ENCODE peak calls at places on chromosome 16, in six cellular contexts. Q is left ventricle myocardium inferior, W is ovary, N is IMR-90, H is stomach, E is esophagus squamous epithelium. B is an unnamed sample. For H3K4me1, the result is how much of the 10 kb centered on the place peaks cover.

GRCh38 chr16:86078121-86078600 is 179.2 kb downstream of the IRF8 start:
- DNase-seq in Q (no peak), W (no peak), N (no peak), H (no peak), E (no peak), B (no peak)

GRCh38 chr16:9941245-9941644 is 241.0 kb downstream of the GRIN2A start:
- DNase-seq in Q (no peak), W (no peak), N (no peak), H (no peak), E (no peak), B (no peak)

GRCh38 chr16:77273815-77274214 is 74.6 kb downstream of the SYCE1L start:
- DNase-seq in Q (no peak), W (no peak), N (no peak), H (no peak), E (no peak), B (no peak)

GRCh38 chr16:17404903-17405691 is 65.7 kb downstream of the XYLT1 start:
- DNase-seq in Q (peak), W (peak), N (peak), H (no peak), E (no peak), B (no peak)

GRCh38 chr16:9437115-9437514 is 345.7 kb downstream of the HAPSTR1 start:
- DNase-seq in Q (no peak), W (no peak), N (no peak), H (no peak), E (no peak), B (no peak)

GRCh38 chr16:57029161-57030160 is 40.1 kb downstream of the NLRC5 start:
- DNase-seq in Q (no peak), W (no peak), N (peak), H (no peak), E (no peak), B (no peak)

GRCh38 chr16:77898671-77899211 is 110.4 kb downstream of the VAT1L start:
- DNase-seq in Q (no peak), W (no peak), N (peak), H (no peak), E (no peak), B (no peak)

GRCh38 chr16:71540-72341 is 690 bp downstream of the RHBDF1 start:
- DNase-seq in Q (peak), W (peak), N (peak), H (peak), E (no peak), B (peak)

GRCh38 chr16:1537763-1538289 is 4.4 kb downstream of the TMEM204 start:
- DNase-seq in Q (peak), W (peak), N (no peak), H (no peak), E (no peak), B (no peak)

GRCh38 chr16:57528499-57529323 is 7.7 kb downstream of the CCDC102A start:
- DNase-seq in Q (peak), W (peak), N (no peak), H (peak), E (no peak), B (no peak)

GRCh38 chr16:81544261-81544660 is 99.7 kb downstream of the CMIP start:
- DNase-seq in Q (no peak), W (no peak), N (no peak), H (no peak), E (no peak), B (no peak)

GRCh38 chr16:10362077-10362863 is 23.6 kb upstream of the ATF7IP2 start:
- DNase-seq in Q (no peak), W (no peak), N (no peak), H (no peak), E (no peak), B (no peak)

GRCh38 chr16:2815299-2815771 is 1.7 kb upstream of the PRSS21 start:
- DNase-seq in Q (no peak), W (no peak), N (no peak), H (no peak), E (no peak), B (no peak)

GRCh38 chr16:82440336-82440735 is 186.4 kb upstream of the CDH13 start:
- DNase-seq in Q (no peak), W (no peak), N (no peak), H (no peak), E (no peak), B (no peak)

GRCh38 chr16:20884240-20884556 is 16.0 kb downstream of the DCUN1D3 start:
- DNase-seq in Q (no peak), W (no peak), N (peak), H (no peak), E (no peak), B (no peak)

GRCh38 chr16:80105160-80105559 is 435.6 kb upstream of the DYNLRB2 start:
- DNase-seq in Q (no peak), W (no peak), N (no peak), H (no peak), E (no peak), B (no peak)

GRCh38 chr16:54928016-54928356 is 2.7 kb upstream of the IRX5 start:
- DNase-seq in Q (no peak), W (peak), N (no peak), H (no peak), E (no peak), B (no peak)

GRCh38 chr16:14289692-14290340 is 218.7 kb downstream of the MRTFB start:
- DNase-seq in Q (no peak), W (no peak), N (peak), H (peak), E (no peak), B (peak)

GRCh38 chr16:49828545-49829267 is 27.2 kb downstream of the ZNF423 start:
- DNase-seq in Q (peak), W (no peak), N (no peak), H (no peak), E (no peak), B (no peak)

GRCh38 chr16:1495281-1496262 is 2.4 kb downstream of the TELO2 start:
- DNase-seq in Q (no peak), W (no peak), N (no peak), H (no peak), E (no peak), B (no peak)

GRCh38 chr16:23670137-23670776 is 8.4 kb upstream of the PLK1 start:
- DNase-seq in Q (no peak), W (no peak), N (peak), H (no peak), E (no peak), B (no peak)

GRCh38 chr16:88345031-88345942 is 37.5 kb upstream of the ZNF469 start:
- DNase-seq in Q (peak), W (no peak), N (no peak), H (no peak), E (no peak), B (peak)

GRCh38 chr16:69703638-69704037 is 22.7 kb downstream of the NQO1 start:
- DNase-seq in Q (no peak), W (no peak), N (peak), H (no peak), E (no peak), B (no peak)

GRCh38 chr16:56798955-56799354 is 66.1 kb upstream of the SLC12A3 start:
- DNase-seq in Q (no peak), W (no peak), N (no peak), H (no peak), E (no peak), B (no peak)

GRCh38 chr16:88703486-88704309 is 2.5 kb downstream of the RNF166 start:
- DNase-seq in Q (peak), W (no peak), N (no peak), H (peak), E (no peak), B (no peak)

GRCh38 chr16:70573451-70574121 is 50.0 kb downstream of the SF3B3 start:
- DNase-seq in Q (peak), W (no peak), N (peak), H (no peak), E (no peak), B (no peak)

GRCh38 chr16:2284001-2284770 is 16.3 kb upstream of the RNPS1 start:
- DNase-seq in Q (no peak), W (no peak), N (no peak), H (no peak), E (no peak), B (no peak)

GRCh38 chr16:75477680-75478473 is 13.4 kb upstream of the TMEM170A start:
- DNase-seq in Q (no peak), W (no peak), N (no peak), H (no peak), E (no peak), B (no peak)

GRCh38 chr16:15599303-15600070 is 43.5 kb downstream of the MARF1 start:
- DNase-seq in Q (no peak), W (no peak), N (no peak), H (no peak), E (no peak), B (no peak)

GRCh38 chr16:89883346-89884040 is 10.1 kb downstream of the TCF25 start:
- DNase-seq in Q (no peak), W (no peak), N (no peak), H (no peak), E (no peak), B (no peak)

GRCh38 chr16:19812986-19813385 is 71.7 kb downstream of the GPRC5B start:
- DNase-seq in Q (no peak), W (no peak), N (no peak), H (no peak), E (no peak), B (no peak)

GRCh38 chr16:75627856-75628255 is 4.8 kb upstream of the ADAT1 start:
- DNase-seq in Q (no peak), W (no peak), N (peak), H (no peak), E (no peak), B (no peak)

DNA sequence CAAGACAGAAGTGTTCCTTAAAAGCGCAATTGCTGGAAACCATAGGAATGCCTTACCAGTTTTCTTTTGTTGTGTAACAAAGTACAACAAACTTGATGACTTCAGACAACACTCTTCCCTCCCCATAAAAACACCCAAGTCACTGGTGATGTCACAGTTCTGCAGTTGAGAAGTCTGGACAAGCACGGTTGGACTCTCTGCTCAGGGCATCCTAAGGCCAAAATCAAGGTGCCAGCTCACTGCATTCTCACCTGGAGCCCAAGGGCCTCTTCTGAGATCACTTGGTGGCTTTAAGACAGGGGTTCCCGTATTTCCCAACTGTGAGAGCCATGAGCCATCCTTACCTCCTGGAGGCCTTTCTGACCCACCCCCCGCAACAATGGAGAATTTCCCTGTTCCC is 45.6 kb upstream of the MEAK7 start:
- DNase-seq in Q (no peak), W (no peak), N (no peak), H (no peak), E (no peak), B (no peak)
- H3K4me1 ChIP-seq in Q (under half), W (under half), N (under half), H (under half), E (under half), B (under half)

GRCh38 chr16:87096746-87097145 is 220.4 kb downstream of the C16orf95 start:
- DNase-seq in Q (no peak), W (no peak), N (no peak), H (no peak), E (no peak), B (no peak)
- H3K4me1 ChIP-seq in Q (under half), W (under half), N (under half), H (under half), E (under half), B (under half)

GRCh38 chr16:12349950-12350842 is 373.7 kb downstream of the SNX29 start:
- DNase-seq in Q (no peak), W (no peak), N (no peak), H (no peak), E (no peak), B (no peak)
- H3K4me1 ChIP-seq in Q (under half), W (under half), N (under half), H (under half), E (under half), B (under half)

DNA sequence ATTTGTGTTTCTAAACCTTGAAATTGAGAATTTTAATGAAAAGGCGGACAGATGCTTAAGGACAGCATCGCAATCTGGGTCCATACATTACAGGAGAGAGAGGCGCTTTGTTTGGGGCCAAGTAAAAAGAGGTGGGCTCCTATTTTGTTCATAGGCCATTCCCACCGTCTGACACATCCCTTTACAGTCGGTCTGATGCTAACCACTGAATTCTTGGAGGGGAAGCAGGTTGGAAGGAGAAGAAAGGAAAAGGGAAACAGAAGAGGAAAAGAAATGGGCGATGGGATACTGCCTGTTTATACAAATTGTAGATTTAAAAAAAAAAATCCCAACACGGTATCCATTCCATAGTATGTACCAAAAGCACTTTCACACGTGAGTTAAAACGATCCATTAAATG is 4.0 kb upstream of the ZFHX3 start:
- DNase-seq in Q (no peak), W (no peak), N (peak), H (no peak), E (no peak), B (no peak)
- H3K4me1 ChIP-seq in Q (half or more), W (under half), N (under half), H (half or more), E (under half), B (half or more)

DNA sequence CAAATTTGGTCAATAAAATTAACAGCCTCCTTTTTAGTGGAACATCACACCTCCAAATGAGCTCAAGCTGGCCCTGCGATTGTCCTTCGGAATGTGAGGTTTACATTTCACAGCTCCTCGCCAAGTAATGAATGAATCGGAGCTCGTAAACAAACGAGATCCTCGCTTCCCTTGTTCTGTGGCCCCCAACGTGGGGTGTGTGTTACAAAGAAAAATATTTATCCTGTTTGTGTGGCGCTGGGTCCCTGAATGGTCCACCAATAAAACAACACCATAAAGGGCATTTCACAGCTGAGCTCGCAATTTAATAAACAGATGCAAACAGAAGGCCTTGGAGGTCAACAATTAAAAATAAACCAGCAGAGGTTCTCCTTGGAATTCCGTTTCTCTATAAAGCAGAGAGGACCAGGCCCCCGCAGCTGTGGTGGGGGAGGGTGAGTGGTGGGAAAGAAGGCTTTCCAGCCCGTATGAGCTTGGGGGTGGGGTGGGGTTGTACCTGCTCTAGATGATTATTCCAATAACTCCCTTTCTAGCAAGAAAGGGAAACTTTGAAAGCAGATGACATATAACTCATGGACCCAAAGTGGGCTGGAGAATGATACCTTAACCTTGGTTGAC is 393.9 kb upstream of the SALL1 start:
- DNase-seq in Q (no peak), W (no peak), N (no peak), H (no peak), E (no peak), B (no peak)
- H3K4me1 ChIP-seq in Q (under half), W (under half), N (under half), H (under half), E (under half), B (under half)

B was measured in vagina.